ENCODE peak calls at places on chromosomes 2 and 18, in eight cellular contexts. Z is stomach, I is PC-3, T is GM12878, M is neural progenitor cell, P is cardiac muscle cell, R is heart left ventricle, J is right atrium auricular region. K is an unnamed sample.

GRCh38 chr2:240919786-240920782 is 13.9 kb downstream of the CROCC2 start:
- DNase-seq in Z (peak), I (no peak), T (no peak), M (no peak), P (no peak), R (peak), J (peak), K (peak)

GRCh38 chr2:197103363-197103762 is 176.9 kb upstream of the PGAP1 start:
- DNase-seq in Z (no peak), I (no peak), T (no peak), M (no peak), P (no peak), R (no peak), J (no peak), K (no peak)

GRCh38 chr2:97935719-97936161 is 60.0 kb downstream of the TMEM131 start:
- DNase-seq in Z (no peak), I (peak), T (no peak), M (peak), P (peak), R (no peak), J (no peak), K (peak)

GRCh38 chr18:11072632-11073031 is 76.7 kb downstream of the PIEZO2 start:
- DNase-seq in Z (no peak), I (no peak), T (no peak), M (no peak), P (no peak), R (no peak), J (no peak), K (no peak)

GRCh38 chr2:143778981-143779380 is 649.8 kb downstream of the ARHGAP15 start:
- DNase-seq in Z (no peak), I (peak), T (no peak), M (peak), P (no peak), R (no peak), J (no peak), K (peak)

GRCh38 chr2:60463249-60463648 is 90.2 kb downstream of the BCL11A start:
- DNase-seq in Z (no peak), I (no peak), T (no peak), M (no peak), P (peak), R (no peak), J (no peak), K (no peak)

GRCh38 chr2:190765386-190766173 is 115.0 kb upstream of the GLS start:
- DNase-seq in Z (no peak), I (peak), T (no peak), M (no peak), P (no peak), R (no peak), J (no peak), K (no peak)

GRCh38 chr2:57878573-57878910 is 168.1 kb upstream of the VRK2 start:
- DNase-seq in Z (no peak), I (no peak), T (no peak), M (no peak), P (no peak), R (no peak), J (no peak), K (no peak)

GRCh38 chr2:161036926-161037325 is 123.3 kb upstream of the TANK start:
- DNase-seq in Z (no peak), I (no peak), T (no peak), M (no peak), P (no peak), R (no peak), J (no peak), K (no peak)

GRCh38 chr18:29874519-29875098 is 1167.9 kb downstream of the DSC3 start:
- DNase-seq in Z (no peak), I (peak), T (no peak), M (peak), P (peak), R (no peak), J (no peak), K (peak)

GRCh38 chr2:191428141-191428540 is 182.9 kb downstream of the MYO1B start:
- DNase-seq in Z (no peak), I (no peak), T (no peak), M (no peak), P (no peak), R (no peak), J (no peak), K (no peak)

GRCh38 chr2:153105829-153106578 is 372.6 kb downstream of the RPRM start:
- DNase-seq in Z (no peak), I (no peak), T (no peak), M (no peak), P (no peak), R (no peak), J (no peak), K (no peak)

GRCh38 chr2:96464651-96465050 is 40.5 kb downstream of the NEURL3 start:
- DNase-seq in Z (no peak), I (no peak), T (no peak), M (no peak), P (no peak), R (no peak), J (no peak), K (no peak)

GRCh38 chr2:235378944-235379343 is 114.9 kb upstream of the AGAP1 start:
- DNase-seq in Z (no peak), I (no peak), T (no peak), M (no peak), P (no peak), R (no peak), J (no peak), K (no peak)

GRCh38 chr18:70555046-70555445 is 266.2 kb downstream of the SOCS6 start:
- DNase-seq in Z (no peak), I (no peak), T (no peak), M (no peak), P (no peak), R (no peak), J (no peak), K (no peak)

GRCh38 chr2:180761224-180761623 is 219.2 kb upstream of the UBE2E3 start:
- DNase-seq in Z (no peak), I (peak), T (no peak), M (no peak), P (no peak), R (no peak), J (no peak), K (no peak)

GRCh38 chr18:2857491-2858063 is 10.8 kb downstream of the EMILIN2 start:
- DNase-seq in Z (peak), I (no peak), T (no peak), M (no peak), P (peak), R (peak), J (peak), K (no peak)

GRCh38 chr18:80159713-80160636 is 50.9 kb downstream of the ADNP2 start:
- DNase-seq in Z (no peak), I (no peak), T (no peak), M (no peak), P (no peak), R (no peak), J (no peak), K (peak)

GRCh38 chr2:74235041-74235440 is 36.6 kb downstream of the MTHFD2 start:
- DNase-seq in Z (no peak), I (no peak), T (no peak), M (no peak), P (no peak), R (no peak), J (no peak), K (no peak)

GRCh38 chr2:240568678-240569522 is 616 bp downstream of the RNPEPL1 start:
- DNase-seq in Z (peak), I (peak), T (no peak), M (peak), P (peak), R (peak), J (no peak), K (peak)

GRCh38 chr2:96768083-96768561 is 7.4 kb downstream of the CNNM4 start:
- DNase-seq in Z (peak), I (peak), T (peak), M (no peak), P (no peak), R (no peak), J (no peak), K (no peak)

GRCh38 chr2:78201064-78201575 is 678.9 kb upstream of the LRRTM4 start:
- DNase-seq in Z (no peak), I (no peak), T (no peak), M (no peak), P (no peak), R (no peak), J (no peak), K (no peak)

GRCh38 chr18:41751652-41752051 is 203.4 kb upstream of the PIK3C3 start:
- DNase-seq in Z (no peak), I (no peak), T (no peak), M (no peak), P (no peak), R (no peak), J (no peak), K (no peak)

GRCh38 chr18:12302391-12303147 is 5.5 kb upstream of the TUBB6 start:
- DNase-seq in Z (no peak), I (no peak), T (no peak), M (no peak), P (no peak), R (no peak), J (no peak), K (no peak)

GRCh38 chr2:65215946-65216345 is 11.7 kb upstream of the ACTR2 start:
- DNase-seq in Z (no peak), I (no peak), T (no peak), M (no peak), P (no peak), R (no peak), J (no peak), K (no peak)

GRCh38 chr2:234422895-234423505 is 73.9 kb downstream of the ARL4C start:
- DNase-seq in Z (no peak), I (no peak), T (no peak), M (no peak), P (no peak), R (no peak), J (no peak), K (no peak)

GRCh38 chr2:98896416-98896815 is 39.6 kb downstream of the CRACDL start:
- DNase-seq in Z (no peak), I (no peak), T (no peak), M (no peak), P (no peak), R (no peak), J (peak), K (no peak)

GRCh38 chr2:204604061-204604460 is 58.8 kb downstream of the PARD3B start:
- DNase-seq in Z (no peak), I (no peak), T (no peak), M (no peak), P (no peak), R (no peak), J (no peak), K (no peak)

GRCh38 chr18:58998421-58999203 is 133.9 kb downstream of the ZNF532 start:
- DNase-seq in Z (no peak), I (peak), T (no peak), M (no peak), P (no peak), R (peak), J (peak), K (peak)

GRCh38 chr2:25481381-25482310 is 139.9 kb upstream of the DNMT3A start:
- DNase-seq in Z (no peak), I (no peak), T (no peak), M (no peak), P (no peak), R (no peak), J (no peak), K (no peak)

GRCh38 chr2:54722641-54723299 is 692 bp upstream of the EML6 start:
- DNase-seq in Z (no peak), I (peak), T (no peak), M (no peak), P (peak), R (no peak), J (no peak), K (no peak)

GRCh38 chr18:21341141-21341540 is 99.1 kb downstream of the GREB1L start:
- DNase-seq in Z (no peak), I (peak), T (no peak), M (no peak), P (no peak), R (no peak), J (no peak), K (no peak)

GRCh38 chr2:239349448-239350135 is 51.2 kb downstream of the HDAC4 start:
- DNase-seq in Z (no peak), I (no peak), T (no peak), M (peak), P (no peak), R (no peak), J (no peak), K (no peak)

GRCh38 chr2:96175951-96176350 is 30.7 kb upstream of the DUSP2 start:
- DNase-seq in Z (no peak), I (no peak), T (no peak), M (no peak), P (no peak), R (no peak), J (no peak), K (no peak)

GRCh38 chr2:201654611-201655384 is 11.5 kb upstream of the TMEM237 start:
- DNase-seq in Z (no peak), I (no peak), T (no peak), M (no peak), P (no peak), R (no peak), J (no peak), K (no peak)

GRCh38 chr2:95208101-95208500 is 780 bp downstream of the ZNF892 start:
- DNase-seq in Z (no peak), I (no peak), T (no peak), M (no peak), P (no peak), R (no peak), J (no peak), K (no peak)

GRCh38 chr2:241672243-241673188 is 14.1 kb downstream of the DTYMK start:
- DNase-seq in Z (no peak), I (no peak), T (no peak), M (no peak), P (no peak), R (no peak), J (no peak), K (no peak)

GRCh38 chr18:63472380-63472779 is 4.4 kb upstream of the SERPINB5 start:
- DNase-seq in Z (no peak), I (peak), T (no peak), M (no peak), P (no peak), R (no peak), J (no peak), K (no peak)

GRCh38 chr2:120436885-120437603 is 91.1 kb downstream of the INHBB start:
- DNase-seq in Z (peak), I (peak), T (no peak), M (peak), P (no peak), R (no peak), J (no peak), K (peak)

GRCh38 chr2:35462226-35462983 is 893.2 kb upstream of the CRIM1 start:
- DNase-seq in Z (no peak), I (no peak), T (no peak), M (no peak), P (no peak), R (no peak), J (no peak), K (no peak)

GRCh38 chr2:176004925-176005324 is 2.9 kb upstream of the LNPK start:
- DNase-seq in Z (no peak), I (no peak), T (no peak), M (no peak), P (no peak), R (no peak), J (no peak), K (no peak)

GRCh38 chr2:176003958-176004357 is 1.9 kb upstream of the LNPK start:
- DNase-seq in Z (no peak), I (no peak), T (no peak), M (no peak), P (no peak), R (no peak), J (no peak), K (no peak)

DNA sequence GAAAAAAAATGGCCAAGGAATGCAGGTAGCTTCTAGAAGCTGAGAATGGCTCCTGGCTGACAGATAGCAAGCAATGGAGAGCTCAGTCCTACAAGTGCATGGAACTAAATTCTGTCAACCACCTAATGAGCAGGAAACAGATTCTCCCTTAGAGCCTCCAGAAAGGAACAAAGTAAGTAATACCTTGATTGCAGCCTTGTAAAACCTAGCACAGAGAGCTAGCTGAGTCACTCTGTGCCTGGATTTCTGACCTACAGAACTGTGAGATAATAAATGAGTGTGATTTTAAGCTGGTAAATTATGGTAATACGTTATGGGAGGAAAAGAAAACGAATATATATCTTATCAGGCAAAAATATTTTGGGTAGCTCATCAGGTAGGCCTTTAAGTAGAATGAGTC is 7.4 kb upstream of the LNPK start:
- DNase-seq in Z (no peak), I (no peak), T (no peak), M (no peak), P (no peak), R (no peak), J (no peak), K (no peak)
- TF ChIP-seq CTCF in Z (no peak), I (no peak), T (no peak), M (no peak), P (no peak), R (no peak), J (no peak), K (no peak)

GRCh38 chr2:132372276-132372675 is 44.3 kb upstream of the GPR39 start:
- DNase-seq in Z (no peak), I (peak), T (no peak), M (no peak), P (no peak), R (no peak), J (no peak), K (no peak)
- H3K27ac ChIP-seq in Z (no peak), I (no peak), T (no peak), M (no peak), P (no peak), R (no peak), J (no peak), K (no peak)

GRCh38 chr2:11748018-11748860 is 1.8 kb downstream of the LPIN1 start:
- DNase-seq in Z (no peak), I (no peak), T (no peak), M (no peak), P (no peak), R (no peak), J (no peak), K (no peak)

GRCh38 chr2:11744631-11745394 is 1.6 kb upstream of the LPIN1 start:
- DNase-seq in Z (no peak), I (peak), T (no peak), M (peak), P (peak), R (no peak), J (no peak), K (peak)

GRCh38 chr2:11746807-11747459 is 501 bp downstream of the LPIN1 start:
- DNase-seq in Z (peak), I (peak), T (no peak), M (peak), P (peak), R (peak), J (no peak), K (peak)

GRCh38 chr2:11745613-11746375 is 638 bp upstream of the LPIN1 start:
- DNase-seq in Z (no peak), I (no peak), T (no peak), M (no peak), P (no peak), R (no peak), J (no peak), K (no peak)

GRCh38 chr2:11746376-11746806 is at the start of gene LPIN1:
- DNase-seq in Z (peak), I (peak), T (no peak), M (peak), P (peak), R (peak), J (peak), K (peak)
- TF ChIP-seq CTCF in Z (peak), I (no peak), T (peak), M (peak), P (no peak), R (no peak), J (no peak), K (no peak)

DNA sequence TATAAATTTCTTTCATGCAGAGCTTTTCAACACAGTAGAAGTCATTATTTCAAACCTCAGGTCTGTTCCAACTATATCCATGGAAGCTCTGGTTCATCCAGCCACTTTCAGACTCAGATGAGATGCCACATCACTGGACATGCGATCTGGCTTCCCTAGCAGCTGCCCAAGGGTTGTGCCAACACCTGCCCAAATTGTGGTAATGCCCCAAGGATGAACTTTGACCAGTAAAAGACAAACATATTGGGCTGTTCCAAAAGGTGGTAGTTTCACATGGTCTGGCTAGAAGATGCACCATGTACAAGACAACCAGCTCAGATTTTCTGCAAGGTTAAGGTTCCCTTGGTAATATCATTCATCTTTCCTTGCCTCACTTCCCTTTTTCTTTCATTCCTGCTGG is 101.9 kb downstream of the THADA start:
- DNase-seq in Z (no peak), I (no peak), T (no peak), M (no peak), P (no peak), R (no peak), J (no peak), K (no peak)
- H3K27ac ChIP-seq in Z (no peak), I (no peak), T (no peak), M (no peak), P (no peak), R (no peak), J (no peak), K (no peak)

DNA sequence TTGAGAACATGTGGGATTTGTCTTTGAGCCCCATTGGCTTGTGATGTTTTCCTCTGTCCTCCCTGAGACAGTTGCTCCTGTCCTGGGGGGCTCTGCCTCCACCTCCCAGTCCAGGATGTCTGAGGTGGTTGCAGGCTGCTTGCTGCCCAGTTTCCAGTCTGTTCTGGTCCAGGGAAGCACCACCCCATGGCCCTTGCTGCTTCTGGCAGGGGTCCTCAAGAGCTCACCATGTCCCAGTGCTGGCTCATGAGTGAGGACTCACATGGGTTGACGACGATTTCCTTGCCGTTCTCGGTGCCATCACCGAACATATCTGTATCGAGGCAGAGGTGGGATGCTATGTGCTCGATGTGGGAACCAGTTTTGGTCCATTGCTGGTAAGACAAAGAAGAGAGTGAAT is 103.4 kb upstream of the CAPN13 start:
- DNase-seq in Z (no peak), I (no peak), T (no peak), M (no peak), P (no peak), R (no peak), J (no peak), K (no peak)
- TF ChIP-seq CTCF in Z (no peak), I (no peak), T (no peak), M (no peak), P (no peak), R (no peak), J (no peak), K (no peak)

DNA sequence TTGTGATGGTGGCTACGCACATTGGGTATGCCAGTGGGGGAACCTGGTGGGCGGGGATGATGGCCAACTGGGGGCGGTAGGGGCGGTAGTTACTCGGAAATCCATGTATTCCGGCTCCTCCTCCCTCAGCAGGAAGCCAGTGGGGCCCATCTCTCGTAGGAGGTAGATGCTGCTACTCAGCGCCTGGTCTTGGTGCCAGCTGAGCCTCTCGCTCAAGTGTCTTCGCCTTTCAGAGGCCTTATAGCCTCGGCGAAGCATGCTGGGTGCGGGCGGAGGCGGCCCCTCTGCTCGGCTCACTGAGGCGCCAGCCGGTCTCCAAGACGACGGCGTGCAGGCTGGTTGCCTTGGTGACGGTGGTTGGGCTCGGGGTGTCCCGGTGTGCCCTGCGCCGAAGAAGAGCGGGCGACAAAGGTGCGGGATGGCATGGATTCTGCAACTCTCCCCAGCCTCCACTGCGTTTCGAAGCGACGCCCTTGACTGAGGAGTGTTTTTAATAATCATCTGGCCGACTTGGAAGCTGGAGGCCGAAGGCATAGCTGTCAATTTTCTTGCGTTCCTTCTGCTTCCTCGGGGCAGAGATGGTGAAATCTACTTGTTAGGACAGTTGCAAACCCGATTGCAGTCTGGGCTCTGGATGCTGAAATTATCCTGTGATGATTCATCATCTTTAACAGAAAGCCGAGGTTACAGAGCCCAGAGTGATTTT is at the start of gene ZSWIM2:
- DNase-seq in Z (peak), I (no peak), T (no peak), M (peak), P (peak), R (peak), J (peak), K (peak)
- H3K27ac ChIP-seq in Z (no peak), I (no peak), T (no peak), M (no peak), P (no peak), R (no peak), J (no peak), K (peak)